ENCODE peak calls at places on chromosomes 11 and 22, in five cellular contexts. One of them, this sample, is unnamed.

GRCh38 chr22:46815896-46816721 is 53.7 kb downstream of the TBC1D22A start:
- DNase-seq in fibroblast of pulmonary artery: peak
- DNase-seq in AG04449: no peak
- DNase-seq in AG09309: no peak
- DNase-seq in psoas muscle: no peak
- DNase-seq in this sample: no peak

GRCh38 chr11:62614275-62614674 is 1.2 kb downstream of the ROM1 start:
- DNase-seq in fibroblast of pulmonary artery: no peak
- DNase-seq in AG04449: no peak
- DNase-seq in AG09309: no peak
- DNase-seq in psoas muscle: no peak
- DNase-seq in this sample: no peak

GRCh38 chr22:28015676-28016601 is 96.9 kb upstream of the PITPNB start:
- DNase-seq in fibroblast of pulmonary artery: peak
- DNase-seq in AG04449: no peak
- DNase-seq in AG09309: no peak
- DNase-seq in psoas muscle: peak
- DNase-seq in this sample: no peak

GRCh38 chr22:44550666-44551491 is 52.8 kb upstream of the RTL6 start:
- DNase-seq in fibroblast of pulmonary artery: peak
- DNase-seq in AG04449: peak
- DNase-seq in AG09309: peak
- DNase-seq in psoas muscle: peak
- DNase-seq in this sample: peak

GRCh38 chr11:128852327-128853023 is 14.6 kb downstream of the KCNJ1 start:
- DNase-seq in fibroblast of pulmonary artery: no peak
- DNase-seq in AG04449: no peak
- DNase-seq in AG09309: no peak
- DNase-seq in psoas muscle: no peak
- DNase-seq in this sample: no peak

GRCh38 chr11:64858467-64859401 is 14.3 kb upstream of the CDC42BPG start:
- DNase-seq in fibroblast of pulmonary artery: no peak
- DNase-seq in AG04449: no peak
- DNase-seq in AG09309: no peak
- DNase-seq in psoas muscle: peak
- DNase-seq in this sample: no peak

GRCh38 chr22:42680648-42681047 is 31.5 kb upstream of the CYB5R3 start:
- DNase-seq in fibroblast of pulmonary artery: peak
- DNase-seq in AG04449: no peak
- DNase-seq in AG09309: peak
- DNase-seq in psoas muscle: peak
- DNase-seq in this sample: no peak

GRCh38 chr22:38927033-38927789 is 30.2 kb upstream of the APOBEC3A start:
- DNase-seq in fibroblast of pulmonary artery: peak
- DNase-seq in AG04449: no peak
- DNase-seq in AG09309: no peak
- DNase-seq in psoas muscle: peak
- DNase-seq in this sample: peak

GRCh38 chr11:117685566-117685965 is 111.5 kb downstream of the DSCAML1 start:
- DNase-seq in fibroblast of pulmonary artery: no peak
- DNase-seq in AG04449: no peak
- DNase-seq in AG09309: no peak
- DNase-seq in psoas muscle: no peak
- DNase-seq in this sample: no peak

GRCh38 chr11:26867286-26867685 is 126.6 kb upstream of the FIBIN start:
- DNase-seq in fibroblast of pulmonary artery: peak
- DNase-seq in AG04449: no peak
- DNase-seq in AG09309: no peak
- DNase-seq in psoas muscle: no peak
- DNase-seq in this sample: no peak

GRCh38 chr11:23423119-23423518 is 562.8 kb upstream of the CCDC179 start:
- DNase-seq in fibroblast of pulmonary artery: no peak
- DNase-seq in AG04449: peak
- DNase-seq in AG09309: no peak
- DNase-seq in psoas muscle: no peak
- DNase-seq in this sample: no peak

GRCh38 chr22:48675828-48676145 is 1151.9 kb downstream of the BRD1 start:
- DNase-seq in fibroblast of pulmonary artery: no peak
- DNase-seq in AG04449: no peak
- DNase-seq in AG09309: no peak
- DNase-seq in psoas muscle: no peak
- DNase-seq in this sample: no peak

GRCh38 chr11:102469196-102469821 is 16.7 kb upstream of the TMEM123 start:
- DNase-seq in fibroblast of pulmonary artery: peak
- DNase-seq in AG04449: no peak
- DNase-seq in AG09309: no peak
- DNase-seq in psoas muscle: no peak
- DNase-seq in this sample: no peak

GRCh38 chr11:101866619-101867491 is 48.0 kb upstream of the CEP126 start:
- DNase-seq in fibroblast of pulmonary artery: no peak
- DNase-seq in AG04449: no peak
- DNase-seq in AG09309: no peak
- DNase-seq in psoas muscle: no peak
- DNase-seq in this sample: no peak

GRCh38 chr11:34281256-34281655 is 76.6 kb downstream of the ABTB2 start:
- DNase-seq in fibroblast of pulmonary artery: no peak
- DNase-seq in AG04449: no peak
- DNase-seq in AG09309: no peak
- DNase-seq in psoas muscle: no peak
- DNase-seq in this sample: no peak

GRCh38 chr11:134027671-134028070 is 41.2 kb upstream of the JAM3 start:
- DNase-seq in fibroblast of pulmonary artery: no peak
- DNase-seq in AG04449: no peak
- DNase-seq in AG09309: no peak
- DNase-seq in psoas muscle: no peak
- DNase-seq in this sample: no peak

GRCh38 chr11:60265373-60266214 is 14.9 kb upstream of the MS4A4A start:
- DNase-seq in fibroblast of pulmonary artery: peak
- DNase-seq in AG04449: no peak
- DNase-seq in AG09309: peak
- DNase-seq in psoas muscle: no peak
- DNase-seq in this sample: peak

GRCh38 chr22:28951969-28952521 is 68.7 kb downstream of the ZNRF3 start:
- DNase-seq in fibroblast of pulmonary artery: peak
- DNase-seq in AG04449: no peak
- DNase-seq in AG09309: peak
- DNase-seq in psoas muscle: no peak
- DNase-seq in this sample: no peak

GRCh38 chr22:22943521-22944267 is 56.1 kb downstream of the IGLL5 start:
- DNase-seq in fibroblast of pulmonary artery: no peak
- DNase-seq in AG04449: no peak
- DNase-seq in AG09309: no peak
- DNase-seq in psoas muscle: no peak
- DNase-seq in this sample: no peak

GRCh38 chr22:19422440-19423301 is 8.9 kb downstream of the HIRA start:
- DNase-seq in fibroblast of pulmonary artery: no peak
- DNase-seq in AG04449: no peak
- DNase-seq in AG09309: no peak
- DNase-seq in psoas muscle: no peak
- DNase-seq in this sample: no peak

GRCh38 chr22:25420471-25420924 is 144.0 kb upstream of the GRK3 start:
- DNase-seq in fibroblast of pulmonary artery: no peak
- DNase-seq in AG04449: no peak
- DNase-seq in AG09309: no peak
- DNase-seq in psoas muscle: no peak
- DNase-seq in this sample: no peak

GRCh38 chr22:42080287-42080686 is 787 bp downstream of the SMDT1 start:
- DNase-seq in fibroblast of pulmonary artery: peak
- DNase-seq in AG04449: no peak
- DNase-seq in AG09309: no peak
- DNase-seq in psoas muscle: no peak
- DNase-seq in this sample: no peak

GRCh38 chr11:44304091-44305084 is 5.6 kb downstream of the ALX4 start:
- DNase-seq in fibroblast of pulmonary artery: no peak
- DNase-seq in AG04449: no peak
- DNase-seq in AG09309: no peak
- DNase-seq in psoas muscle: no peak
- DNase-seq in this sample: peak

GRCh38 chr22:24225951-24226350 is 18.9 kb downstream of the GGT5 start:
- DNase-seq in fibroblast of pulmonary artery: no peak
- DNase-seq in AG04449: no peak
- DNase-seq in AG09309: no peak
- DNase-seq in psoas muscle: no peak
- DNase-seq in this sample: no peak

GRCh38 chr11:97890466-97890865 is 1130.3 kb upstream of the CNTN5 start:
- DNase-seq in fibroblast of pulmonary artery: no peak
- DNase-seq in AG04449: no peak
- DNase-seq in AG09309: no peak
- DNase-seq in psoas muscle: no peak
- DNase-seq in this sample: no peak

GRCh38 chr22:34055525-34056200 is 135.4 kb upstream of the LARGE1 start:
- DNase-seq in fibroblast of pulmonary artery: no peak
- DNase-seq in AG04449: no peak
- DNase-seq in AG09309: no peak
- DNase-seq in psoas muscle: no peak
- DNase-seq in this sample: no peak
- TF ChIP-seq CTCF in fibroblast of pulmonary artery: no peak
- TF ChIP-seq CTCF in AG04449: no peak
- TF ChIP-seq CTCF in AG09309: no peak
- TF ChIP-seq CTCF in psoas muscle: no peak
- TF ChIP-seq CTCF in this sample: no peak

GRCh38 chr11:66069715-66070603 is at the start of gene PACS1:
- DNase-seq in fibroblast of pulmonary artery: peak
- DNase-seq in AG04449: no peak
- DNase-seq in AG09309: peak
- DNase-seq in psoas muscle: peak
- DNase-seq in this sample: peak

GRCh38 chr11:66070604-66071325 is 693 bp downstream of the PACS1 start:
- DNase-seq in fibroblast of pulmonary artery: peak
- DNase-seq in AG04449: no peak
- DNase-seq in AG09309: no peak
- DNase-seq in psoas muscle: peak
- DNase-seq in this sample: peak

GRCh38 chr11:66068154-66068821 is 1.8 kb upstream of the PACS1 start:
- DNase-seq in fibroblast of pulmonary artery: peak
- DNase-seq in AG04449: no peak
- DNase-seq in AG09309: no peak
- DNase-seq in psoas muscle: peak
- DNase-seq in this sample: peak

GRCh38 chr11:66067640-66068039 is 2.4 kb upstream of the PACS1 start:
- DNase-seq in fibroblast of pulmonary artery: no peak
- DNase-seq in AG04449: no peak
- DNase-seq in AG09309: no peak
- DNase-seq in psoas muscle: no peak
- DNase-seq in this sample: no peak

DNA sequence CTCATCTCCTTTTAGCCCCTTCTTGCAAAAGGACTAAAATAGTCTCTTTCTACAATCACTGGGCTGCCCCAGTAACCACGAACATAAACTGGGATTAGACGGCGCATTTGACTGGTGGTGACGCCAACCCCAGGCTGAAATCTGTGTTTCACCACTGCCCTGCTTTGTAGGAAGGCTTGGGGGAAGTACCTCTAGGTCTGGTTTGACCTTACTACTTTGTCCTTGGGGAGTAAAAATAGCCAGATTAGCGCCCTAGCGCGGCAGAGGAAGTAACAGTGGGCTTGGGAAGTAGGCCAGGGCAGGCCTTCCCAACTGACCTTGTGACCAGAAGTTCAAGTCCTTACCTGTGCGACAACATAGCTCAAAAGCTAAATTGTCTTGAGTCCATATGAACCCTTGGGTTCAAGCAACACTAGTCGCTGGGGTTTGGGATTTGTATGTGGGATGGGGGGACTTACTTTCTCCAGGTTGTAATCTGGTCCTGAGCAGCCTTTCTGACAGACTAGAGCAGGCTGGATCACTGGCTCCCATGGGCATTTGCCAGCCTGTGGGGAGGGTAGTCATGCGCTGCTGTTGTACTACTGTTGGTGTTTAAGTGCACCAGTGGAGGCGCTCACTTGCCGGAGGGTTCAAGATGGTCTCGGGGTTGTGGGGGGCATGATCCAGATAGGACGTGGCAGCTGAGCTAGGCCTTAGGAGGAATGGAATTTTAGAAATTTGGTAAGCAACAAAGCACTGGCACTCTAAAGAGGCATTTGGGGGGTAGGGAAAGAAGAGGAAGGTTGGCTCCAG is 953 bp upstream of the PACS1 start:
- DNase-seq in fibroblast of pulmonary artery: peak
- DNase-seq in AG04449: no peak
- DNase-seq in AG09309: peak
- DNase-seq in psoas muscle: peak
- DNase-seq in this sample: peak
- TF ChIP-seq CTCF in fibroblast of pulmonary artery: peak
- TF ChIP-seq CTCF in AG04449: peak
- TF ChIP-seq CTCF in AG09309: peak
- TF ChIP-seq CTCF in psoas muscle: peak
- TF ChIP-seq CTCF in this sample: no peak

GRCh38 chr11:93196816-93197382 is 892 bp downstream of the SLC36A4 start:
- DNase-seq in fibroblast of pulmonary artery: no peak
- DNase-seq in AG04449: no peak
- DNase-seq in AG09309: no peak
- DNase-seq in psoas muscle: no peak
- DNase-seq in this sample: no peak
- TF ChIP-seq CTCF in fibroblast of pulmonary artery: peak
- TF ChIP-seq CTCF in AG04449: peak
- TF ChIP-seq CTCF in AG09309: peak
- TF ChIP-seq CTCF in psoas muscle: peak
- TF ChIP-seq CTCF in this sample: no peak

DNA sequence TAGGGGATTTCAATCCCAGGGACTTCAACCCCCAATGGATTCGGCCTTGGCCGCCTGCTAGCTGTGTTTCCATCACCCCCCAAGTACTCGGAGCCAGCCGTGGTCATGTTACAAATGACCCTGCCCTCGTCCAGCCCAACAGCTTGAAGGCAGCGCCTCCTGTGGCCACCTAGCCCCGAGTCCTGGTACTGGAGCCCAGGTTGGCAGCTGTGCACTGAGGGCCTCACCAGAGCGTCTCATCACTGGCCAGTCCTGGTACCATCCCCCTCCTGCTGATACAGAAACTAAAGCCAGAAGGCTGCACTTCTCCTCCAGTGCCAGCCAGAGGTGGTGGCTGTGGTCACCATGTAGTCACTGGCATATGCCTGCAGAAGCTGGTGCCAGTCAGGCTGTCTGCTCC is 44.9 kb upstream of the FADD start:
- DNase-seq in fibroblast of pulmonary artery: peak
- DNase-seq in AG04449: no peak
- DNase-seq in AG09309: no peak
- DNase-seq in psoas muscle: peak
- DNase-seq in this sample: no peak
- TF ChIP-seq CTCF in fibroblast of pulmonary artery: peak
- TF ChIP-seq CTCF in AG04449: peak
- TF ChIP-seq CTCF in AG09309: peak
- TF ChIP-seq CTCF in psoas muscle: peak
- TF ChIP-seq CTCF in this sample: no peak

DNA sequence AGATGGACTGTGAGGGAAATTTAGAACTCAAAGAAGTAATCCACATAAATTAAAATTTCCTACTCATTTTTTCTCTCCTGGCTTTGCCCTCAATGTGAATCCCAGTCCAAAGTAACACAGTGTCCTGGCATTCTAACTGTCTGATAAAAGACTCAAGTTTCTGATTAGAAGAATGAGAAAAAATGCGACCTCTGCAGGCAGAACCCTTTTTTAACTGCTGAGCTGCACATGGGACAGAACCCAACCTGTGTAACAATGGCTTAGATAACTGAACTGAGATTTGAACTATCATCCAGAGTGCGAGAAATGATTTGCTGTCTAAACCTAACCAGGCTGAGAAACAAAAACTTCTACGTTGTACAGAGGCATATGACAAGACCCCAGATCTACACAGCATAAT is 385.6 kb upstream of the LRRC4C start:
- DNase-seq in fibroblast of pulmonary artery: no peak
- DNase-seq in AG04449: no peak
- DNase-seq in AG09309: no peak
- DNase-seq in psoas muscle: no peak
- DNase-seq in this sample: no peak
- TF ChIP-seq CTCF in fibroblast of pulmonary artery: no peak
- TF ChIP-seq CTCF in AG04449: no peak
- TF ChIP-seq CTCF in AG09309: no peak
- TF ChIP-seq CTCF in psoas muscle: no peak
- TF ChIP-seq CTCF in this sample: no peak

This sample was measured in GM20000.